ENCODE peak calls at places on chromosomes 12 and 14, in four cellular contexts. V, E, P and K are unnamed samples.

GRCh38 chr14:92993302-92993701 is 70.4 kb downstream of the CHGA start:
- DNase-seq in V (no peak), E (no peak), P (no peak), K (no peak)

GRCh38 chr14:104339829-104340228 is 201.4 kb downstream of the KIF26A start:
- DNase-seq in V (no peak), E (no peak), P (no peak), K (no peak)

GRCh38 chr12:11741434-11742092 is 92.1 kb downstream of the ETV6 start:
- DNase-seq in V (no peak), E (no peak), P (no peak), K (no peak)

GRCh38 chr14:102560436-102561261 is 31.8 kb upstream of the RCOR1 start:
- DNase-seq in V (no peak), E (no peak), P (no peak), K (peak; percentile 41)

GRCh38 chr14:43119672-43120071 is 1387.4 kb downstream of the FSCB start:
- DNase-seq in V (no peak), E (no peak), P (no peak), K (no peak)

GRCh38 chr14:32354716-32355115 is 25.6 kb downstream of the AKAP6 start:
- DNase-seq in V (no peak), E (no peak), P (no peak), K (no peak)

GRCh38 chr14:32656609-32657008 is 282.1 kb upstream of the NPAS3 start:
- DNase-seq in V (no peak), E (no peak), P (no peak), K (no peak)

GRCh38 chr14:101078892-101079221 is 175.3 kb upstream of the RTL1 start:
- DNase-seq in V (no peak), E (no peak), P (no peak), K (no peak)

GRCh38 chr14:90846511-90846910 is 30.3 kb upstream of the TTC7B start:
- DNase-seq in V (no peak), E (no peak), P (no peak), K (no peak)

GRCh38 chr14:89276424-89276975 is 140.5 kb downstream of the FOXN3 start:
- DNase-seq in V (peak; percentile 30), E (no peak), P (peak; percentile 94), K (no peak)

GRCh38 chr12:3753549-3754284 is 808 bp upstream of the CRACR2A start:
- DNase-seq in V (no peak), E (no peak), P (no peak), K (no peak)

GRCh38 chr12:11832100-11832499 is 182.6 kb downstream of the ETV6 start:
- DNase-seq in V (no peak), E (no peak), P (no peak), K (no peak)

GRCh38 chr14:105095236-105095805 is 30.1 kb upstream of the GPR132 start:
- DNase-seq in V (no peak), E (no peak), P (no peak), K (no peak)

GRCh38 chr14:88463318-88463717 is 77.9 kb downstream of the SPATA7 start:
- DNase-seq in V (no peak), E (peak; percentile 35), P (no peak), K (no peak)

GRCh38 chr14:89332031-89332430 is 85.0 kb downstream of the FOXN3 start:
- DNase-seq in V (no peak), E (no peak), P (no peak), K (no peak)

GRCh38 chr12:46266869-46267617 is 1.8 kb downstream of the SLC38A1 start:
- DNase-seq in V (no peak), E (no peak), P (no peak), K (no peak)

GRCh38 chr12:58607805-58608204 is 312.5 kb downstream of the LRIG3 start:
- DNase-seq in V (no peak), E (no peak), P (no peak), K (no peak)

GRCh38 chr14:98176910-98177309 is 1095.1 kb downstream of the BCL11B start:
- DNase-seq in V (no peak), E (no peak), P (no peak), K (no peak)

GRCh38 chr14:24392327-24393098 is 6.3 kb upstream of the NYNRIN start:
- DNase-seq in V (no peak), E (peak; percentile 35), P (no peak), K (no peak)

DNA sequence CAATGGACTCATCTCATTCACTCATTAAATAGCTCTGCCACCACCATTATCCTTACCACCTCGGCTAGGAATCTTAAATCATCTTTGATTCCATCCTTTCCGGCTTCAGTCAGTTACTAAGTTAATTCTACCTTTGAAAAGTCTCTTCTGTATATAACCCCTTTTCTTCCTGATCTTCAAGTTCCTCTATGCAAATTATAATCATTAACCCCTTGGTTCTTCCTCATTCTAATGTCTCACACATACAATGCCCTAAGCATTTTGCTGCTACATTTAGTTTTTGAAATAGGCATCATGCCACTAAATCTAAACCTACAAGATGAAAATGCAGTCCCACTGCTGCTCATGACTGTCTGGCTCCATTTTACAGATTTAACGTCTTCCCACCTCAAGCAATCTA is 51.5 kb downstream of the ATP2B1 start:
- DNase-seq in V (no peak), E (no peak), P (no peak), K (no peak)
- TF ChIP-seq SPI1 in V (no peak), E (no peak), P (no peak), K (no peak)

DNA sequence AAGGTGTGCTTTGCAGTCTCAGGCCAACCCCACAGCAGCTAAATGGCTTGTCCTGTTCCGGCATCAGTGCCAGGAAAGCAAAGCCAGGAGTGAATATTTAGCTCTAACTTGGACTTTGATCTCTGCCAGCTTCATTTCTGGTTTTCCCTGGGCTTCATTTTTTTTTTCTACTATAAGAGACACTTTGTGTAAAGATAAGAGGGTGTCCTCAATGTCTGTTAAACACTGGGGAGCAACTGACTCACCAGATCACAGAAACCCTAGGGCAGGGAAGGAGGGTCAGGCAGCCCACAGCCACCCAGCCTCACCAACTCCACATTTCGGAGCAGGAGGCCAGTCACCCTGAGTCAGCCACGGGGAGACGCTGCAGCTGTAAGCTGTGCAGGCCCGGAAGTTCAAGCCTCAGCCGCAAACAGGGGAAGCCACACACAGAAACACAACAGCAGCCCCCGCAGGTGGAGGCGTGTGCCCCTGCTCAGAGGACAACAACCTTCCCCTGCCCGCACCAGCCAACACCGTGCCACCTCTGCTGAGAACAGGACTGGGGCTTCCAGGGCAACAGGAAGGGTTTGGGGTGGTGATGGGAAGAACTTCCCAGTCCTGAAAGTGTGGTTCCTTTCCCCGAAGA is 6.3 kb downstream of the TNFRSF1A start:
- DNase-seq in V (peak; percentile 85), E (peak; percentile 54), P (peak; percentile 60), K (peak; percentile 91)
- TF ChIP-seq POLR2AphosphoS5 in V (no peak), E (no peak), P (peak; percentile 69), K (peak; percentile 83)

GRCh38 chr14:95297832-95298231 is 21.9 kb downstream of the CLMN start:
- DNase-seq in V (no peak), E (no peak), P (no peak), K (no peak)
- TF ChIP-seq SPI1 in V (no peak), E (no peak), P (no peak), K (no peak)

DNA sequence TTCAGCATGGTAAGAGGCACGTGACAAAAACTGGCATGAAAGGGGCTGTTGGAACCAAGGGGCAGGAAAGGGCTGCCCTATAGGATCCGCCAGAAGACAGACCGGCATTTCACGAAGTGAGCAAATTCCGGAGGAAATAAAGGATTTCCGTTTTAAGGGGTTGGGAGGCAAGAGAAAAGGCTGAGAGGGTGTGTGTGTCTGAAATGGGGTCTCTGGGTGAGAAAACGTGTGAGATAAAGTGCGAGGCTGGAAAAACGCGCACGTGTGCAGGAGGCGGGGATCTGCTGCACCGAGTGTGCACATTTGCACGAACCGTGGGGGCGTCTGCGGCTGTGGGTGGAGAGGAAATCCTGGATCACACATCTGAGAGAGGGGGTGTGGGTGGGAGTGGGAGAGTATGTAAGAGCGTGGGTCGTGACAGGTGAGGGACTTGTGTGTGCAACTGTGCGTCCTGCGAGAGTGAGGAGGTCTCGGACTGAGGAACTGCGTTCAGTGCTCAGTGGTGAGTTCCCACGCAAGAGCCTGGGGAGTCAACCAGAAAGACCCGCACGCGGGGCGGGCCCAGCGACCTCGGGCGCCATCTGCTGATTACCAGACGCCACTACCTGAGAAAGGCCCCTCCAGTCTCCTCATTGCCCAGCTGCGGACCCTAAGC is 37.0 kb upstream of the P2RX7 start:
- DNase-seq in V (peak; percentile 69), E (peak; percentile 89), P (peak; percentile 21), K (peak; percentile 79)
- TF ChIP-seq POLR2AphosphoS5 in V (no peak), E (no peak), P (no peak), K (no peak)

DNA sequence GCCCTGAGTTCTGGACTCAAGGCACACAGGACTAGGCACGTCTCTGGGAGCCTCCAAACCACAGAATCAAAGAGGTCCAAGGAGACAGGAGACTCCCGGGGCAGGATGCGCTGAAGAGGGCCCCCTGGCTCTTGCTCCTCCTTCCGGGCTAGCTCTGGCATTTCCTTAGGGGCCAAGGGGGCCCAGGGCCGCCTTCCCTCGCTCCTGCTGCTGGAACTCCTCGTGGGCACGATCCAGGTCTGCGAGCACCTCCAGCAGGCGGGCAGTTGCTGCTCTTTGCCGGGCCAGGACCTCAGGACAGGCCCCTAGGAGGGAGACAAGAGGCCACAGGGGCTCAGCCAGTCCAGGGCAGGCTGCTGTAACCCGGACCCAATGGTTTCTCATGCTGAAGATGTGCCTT is 35.8 kb downstream of the RASAL1 start:
- DNase-seq in V (no peak), E (no peak), P (no peak), K (no peak)
- TF ChIP-seq SPI1 in V (no peak), E (no peak), P (no peak), K (no peak)

DNA sequence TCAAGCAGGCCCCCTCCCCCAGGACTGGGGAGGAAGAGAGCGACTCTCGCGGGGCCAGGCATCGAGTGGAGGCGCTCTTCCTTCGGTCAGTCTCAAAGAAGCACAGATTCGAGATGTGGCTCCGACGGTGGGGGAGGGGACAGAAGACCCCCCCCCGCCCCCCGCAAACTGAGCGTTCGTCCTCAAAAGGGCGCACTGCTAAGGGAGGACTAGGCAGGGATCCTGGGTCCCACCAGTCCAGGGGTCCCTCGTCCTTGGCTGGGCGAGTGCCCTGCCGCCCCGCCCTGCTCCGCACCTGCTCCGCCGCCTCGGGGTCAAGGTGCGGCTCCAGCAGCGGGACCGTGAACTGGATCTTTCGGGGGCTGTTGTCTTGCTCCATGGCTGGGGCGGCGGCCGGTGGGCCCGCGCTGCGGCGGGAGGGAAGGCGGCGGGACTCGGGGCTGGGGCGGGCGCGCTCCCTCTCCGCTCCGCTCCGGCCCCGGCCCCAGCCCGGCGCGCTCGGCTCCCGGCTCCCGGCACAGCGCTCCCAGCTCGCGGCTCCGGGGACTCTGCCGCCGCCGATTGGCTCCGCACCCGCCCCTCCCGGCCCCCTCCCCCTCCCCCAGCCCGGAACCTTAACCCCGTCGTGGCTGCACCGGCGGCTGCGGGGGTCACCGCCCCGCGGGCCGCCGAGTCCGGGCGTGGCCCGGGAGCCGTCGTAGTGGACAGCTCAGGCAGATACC is at the start of gene PPP1R1A:
- DNase-seq in V (no peak), E (peak; percentile 64), P (no peak), K (no peak)
- TF ChIP-seq POLR2AphosphoS5 in V (no peak), E (no peak), P (no peak), K (no peak)

DNA sequence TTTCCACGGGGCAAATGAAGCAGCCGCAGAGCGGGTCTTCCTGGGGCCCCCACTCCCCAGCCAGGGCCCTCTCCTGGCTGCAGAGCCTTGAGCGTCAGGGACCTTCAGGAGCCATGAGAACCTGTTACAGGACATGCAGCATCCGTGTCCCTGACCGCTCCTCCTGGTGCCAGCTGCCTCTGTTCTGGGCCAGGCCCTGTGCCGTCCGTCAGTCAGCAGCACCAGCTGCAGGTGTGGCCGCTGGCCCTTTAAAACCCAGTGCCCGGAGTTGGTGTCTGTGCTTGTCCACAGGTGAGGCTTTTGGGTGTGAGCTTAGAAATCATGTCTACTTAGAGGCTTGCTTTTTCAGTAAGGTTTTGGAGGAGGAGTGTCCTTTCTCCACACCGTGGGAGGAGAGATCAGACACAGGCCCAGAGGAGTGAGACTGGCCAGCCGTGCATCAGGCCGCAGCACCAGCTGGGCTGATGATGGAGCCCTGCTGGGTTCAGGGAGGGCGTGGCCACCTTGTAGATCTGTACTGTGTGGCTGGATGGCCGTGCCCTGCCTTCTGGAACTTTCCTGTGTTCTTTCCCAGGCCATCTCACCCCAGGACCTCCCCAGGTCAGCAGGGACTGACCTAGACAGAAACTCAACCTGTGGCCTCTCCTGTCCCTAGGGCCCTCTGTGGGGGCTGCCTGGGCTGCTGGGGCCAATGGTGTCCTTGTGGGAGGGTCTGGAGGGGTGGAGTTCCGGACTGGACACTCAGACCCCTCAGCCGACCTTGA is 27.1 kb downstream of the AACS start:
- DNase-seq in V (no peak), E (no peak), P (no peak), K (no peak)
- TF ChIP-seq SPI1 in V (no peak), E (no peak), P (no peak), K (no peak)